ENCODE peak calls at places on chromosomes 11 and 22, in nine cellular contexts. V is right atrium auricular region, G is AG09309, L is fibroblast of mammary gland, Q is stomach, S is transverse colon, F is body of pancreas, Y is cardiac fibroblast, W is GM23338. X is an unnamed sample.
A peak's percentile ranks its signal among the peaks of the same experiment; 100 is the strongest.

GRCh38 chr22:35661377-35661937 is 13.2 kb downstream of the APOL6 start:
- DNase-seq in V (no peak), G (no peak), L (no peak), Q (no peak), S (no peak), F (no peak), Y (no peak), W (no peak), X (peak; percentile 74)

GRCh38 chr11:123158609-123159008 is 36.4 kb downstream of the CLMP start:
- DNase-seq in V (no peak), G (no peak), L (peak; percentile 25), Q (no peak), S (no peak), F (no peak), Y (no peak), W (no peak), X (no peak)

GRCh38 chr22:21646608-21647590 is 4.8 kb downstream of the SDF2L1 start:
- DNase-seq in V (peak; percentile 85), G (no peak), L (peak; percentile 77), Q (peak; percentile 83), S (peak; percentile 86), F (peak; percentile 88), Y (peak; percentile 88), W (peak; percentile 94), X (peak; percentile 60)

GRCh38 chr11:111512296-111513239 is at the start of gene BTG4:
- DNase-seq in V (no peak), G (no peak), L (peak; percentile 14), Q (no peak), S (peak; percentile 8), F (no peak), Y (peak; percentile 13), W (peak; percentile 69), X (peak; percentile 13)

GRCh38 chr11:111441443-111441842 is 62.4 kb upstream of the POU2AF1 start:
- DNase-seq in V (no peak), G (peak; percentile 79), L (peak; percentile 84), Q (no peak), S (no peak), F (peak; percentile 25), Y (no peak), W (no peak), X (peak; percentile 79)

GRCh38 chr22:19713228-19713627 is 1.1 kb upstream of the SEPTIN5 start:
- DNase-seq in V (no peak), G (no peak), L (no peak), Q (no peak), S (no peak), F (no peak), Y (no peak), W (no peak), X (no peak)

GRCh38 chr11:120517390-120518315 is 6.1 kb downstream of the GRIK4 start:
- DNase-seq in V (no peak), G (no peak), L (no peak), Q (no peak), S (no peak), F (no peak), Y (peak; percentile 42), W (no peak), X (no peak)

GRCh38 chr22:28761449-28761755 is 11.1 kb upstream of the CCDC117 start:
- DNase-seq in V (no peak), G (no peak), L (no peak), Q (no peak), S (no peak), F (no peak), Y (no peak), W (peak; percentile 34), X (no peak)

GRCh38 chr22:19705181-19705934 is 8.9 kb upstream of the SEPTIN5 start:
- DNase-seq in V (no peak), G (no peak), L (no peak), Q (no peak), S (no peak), F (no peak), Y (no peak), W (peak; percentile 98), X (no peak)

GRCh38 chr11:65843811-65844210 is 10.0 kb downstream of the SNX32 start:
- DNase-seq in V (no peak), G (no peak), L (no peak), Q (no peak), S (no peak), F (no peak), Y (no peak), W (no peak), X (no peak)

GRCh38 chr22:47618180-47618579 is 855.7 kb downstream of the TBC1D22A start:
- DNase-seq in V (no peak), G (no peak), L (no peak), Q (peak; percentile 21), S (no peak), F (no peak), Y (no peak), W (no peak), X (no peak)

GRCh38 chr11:119319702-119320592 is 3.0 kb upstream of the MCAM start:
- DNase-seq in V (no peak), G (no peak), L (no peak), Q (no peak), S (no peak), F (no peak), Y (peak; percentile 43), W (no peak), X (no peak)

GRCh38 chr22:23685205-23685784 is 5.5 kb upstream of the RGL4 start:
- DNase-seq in V (no peak), G (no peak), L (peak; percentile 47), Q (peak; percentile 28), S (no peak), F (no peak), Y (peak; percentile 15), W (no peak), X (peak; percentile 70)

GRCh38 chr22:20438066-20438677 is 547 bp upstream of the SCARF2 start:
- DNase-seq in V (no peak), G (no peak), L (no peak), Q (no peak), S (no peak), F (no peak), Y (peak; percentile 46), W (peak; percentile 65), X (peak; percentile 38)

DNA sequence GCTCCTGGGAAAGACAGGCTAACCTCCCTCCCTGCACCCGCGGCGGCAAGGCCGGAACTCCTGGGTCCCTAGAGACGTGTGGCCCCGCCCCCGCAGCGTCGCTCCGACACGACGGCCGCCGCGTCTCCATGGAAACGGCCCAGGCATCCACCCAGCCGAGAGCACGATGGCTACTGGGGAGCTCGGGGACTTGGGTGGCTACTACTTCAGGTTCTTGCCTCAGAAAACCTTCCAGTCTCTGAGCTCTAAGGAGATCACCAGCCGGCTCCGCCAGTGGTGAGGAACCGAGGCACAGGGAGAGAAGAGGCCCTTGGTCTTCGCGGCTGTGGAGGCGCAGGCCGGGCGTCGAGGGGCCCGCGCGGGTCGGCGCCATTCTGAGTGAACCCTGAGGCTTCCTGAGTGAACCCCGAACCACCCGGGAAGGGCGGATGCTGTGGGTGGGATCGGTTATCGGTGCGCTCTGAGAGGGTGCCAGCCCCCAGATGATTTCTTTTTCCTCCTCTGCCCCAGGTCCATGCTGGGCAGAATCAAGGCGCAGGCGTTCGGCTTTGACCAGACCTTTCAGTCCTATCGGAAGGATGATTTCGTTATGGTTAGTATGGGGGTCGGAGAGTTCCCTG is at the start of gene CFAP300:
- DNase-seq in V (peak; percentile 89), G (peak; percentile 13), L (peak; percentile 66), Q (peak; percentile 82), S (peak; percentile 85), F (peak; percentile 76), Y (peak; percentile 91), W (peak; percentile 85), X (peak; percentile 71)
- H3K4me3 ChIP-seq in V (peak within 1 kb of the TSS; percentile 55), G (peak within 1 kb of the TSS; percentile 73), L (peak within 1 kb of the TSS; percentile 71), Q (peak within 1 kb of the TSS; percentile 64), S (peak within 1 kb of the TSS; percentile 49), F (no peak within 1 kb of the TSS), Y (peak within 1 kb of the TSS; percentile 58), W (peak within 1 kb of the TSS; percentile 79), X (peak within 1 kb of the TSS; percentile 68)

DNA sequence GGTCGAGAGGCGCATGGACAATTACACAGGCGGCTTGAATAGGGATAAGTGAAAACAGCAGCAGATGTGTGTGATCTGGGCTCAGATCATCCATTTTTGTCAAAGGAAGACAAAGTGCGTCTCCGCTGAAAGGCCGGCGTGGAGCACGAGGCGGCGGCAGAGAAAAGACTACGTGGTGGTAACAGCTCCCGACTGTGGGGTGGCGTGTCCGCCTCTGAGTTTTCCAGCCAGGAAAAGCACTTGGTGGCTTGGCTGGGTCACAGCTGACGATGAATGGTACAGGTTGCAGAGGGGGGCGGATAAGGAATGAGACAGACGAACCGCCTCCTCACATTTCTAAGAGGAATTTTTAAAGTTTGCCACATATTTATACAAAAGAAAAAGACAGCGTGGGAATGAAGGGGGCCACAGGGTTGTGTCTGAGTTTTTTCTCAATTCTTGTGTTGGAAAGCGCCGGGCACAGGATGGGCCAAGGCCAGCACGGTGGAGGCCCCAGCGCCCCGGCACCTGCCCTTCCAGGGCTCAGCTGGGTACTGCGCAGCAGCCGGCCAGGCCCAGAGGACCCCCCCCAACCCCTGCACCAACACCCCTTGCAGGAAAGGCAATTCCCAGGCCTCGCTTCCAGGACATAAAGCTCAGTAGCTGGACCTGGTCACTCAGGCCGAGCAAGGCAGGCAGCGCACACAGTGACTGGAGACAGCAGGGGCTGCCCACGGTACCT is 80.5 kb downstream of the TRMU start:
- DNase-seq in V (no peak), G (no peak), L (peak; percentile 12), Q (no peak), S (no peak), F (no peak), Y (no peak), W (no peak), X (peak; percentile 5)
- H3K4me3 ChIP-seq in V (no peak overlapping the region), G (no peak overlapping the region), L (no peak overlapping the region), Q (no peak overlapping the region), S (no peak overlapping the region), F (no peak overlapping the region), Y (no peak overlapping the region), W (no peak overlapping the region), X (no peak overlapping the region)

GRCh38 chr11:44980533-44981427 is 30.1 kb upstream of the TP53I11 start:
- DNase-seq in V (no peak), G (no peak), L (no peak), Q (no peak), S (peak; percentile 40), F (no peak), Y (no peak), W (no peak), X (no peak)

GRCh38 chr11:44978279-44978960 is 27.7 kb upstream of the TP53I11 start:
- DNase-seq in V (no peak), G (no peak), L (no peak), Q (no peak), S (no peak), F (no peak), Y (peak; percentile 42), W (no peak), X (no peak)

GRCh38 chr11:44978961-44979331 is 28.3 kb upstream of the TP53I11 start:
- DNase-seq in V (no peak), G (no peak), L (no peak), Q (peak; percentile 89), S (peak; percentile 84), F (peak; percentile 86), Y (no peak), W (no peak), X (no peak)

GRCh38 chr11:44977493-44977984 is 26.9 kb upstream of the TP53I11 start:
- DNase-seq in V (no peak), G (no peak), L (no peak), Q (peak; percentile 55), S (peak; percentile 41), F (peak; percentile 45), Y (peak; percentile 68), W (peak; percentile 53), X (no peak)

GRCh38 chr11:44979536-44980399 is 29.1 kb upstream of the TP53I11 start:
- DNase-seq in V (no peak), G (no peak), L (no peak), Q (peak; percentile 92), S (peak; percentile 85), F (peak; percentile 94), Y (peak; percentile 29), W (peak; percentile 43), X (no peak)
- H3K4me3 ChIP-seq in V (no peak overlapping the region), G (no peak overlapping the region), L (no peak overlapping the region), Q (no peak overlapping the region), S (no peak overlapping the region), F (no peak overlapping the region), Y (no peak overlapping the region), W (no peak overlapping the region), X (no peak overlapping the region)

GRCh38 chr11:114068327-114068726 is 8.8 kb downstream of the ZBTB16 start:
- DNase-seq in V (no peak), G (no peak), L (no peak), Q (no peak), S (no peak), F (no peak), Y (no peak), W (no peak), X (no peak)
- H3K4me3 ChIP-seq in V (no peak overlapping the region), G (no peak overlapping the region), L (no peak overlapping the region), Q (peak overlapping the region; percentile 96), S (no peak overlapping the region), F (no peak overlapping the region), Y (no peak overlapping the region), W (no peak overlapping the region), X (no peak overlapping the region)

X was measured in foreskin fibroblast.